ENCODE peak calls at places on chromosomes 2 and 18, in six cellular contexts. L is body of pancreas, N is OCI-LY7, K is right lobe of liver, D is tibial nerve, H is ovary. W is an unnamed sample. For H3K4me1, the result is how much of the 10 kb centered on the place peaks cover.

GRCh38 chr2:79630060-79630459 is 117.2 kb downstream of the CTNNA2 start:
- DNase-seq in D (no peak), K (no peak), H (no peak), N (no peak), L (no peak), W (no peak)

GRCh38 chr2:38107738-38108410 is 31.9 kb upstream of the CYP1B1 start:
- DNase-seq in N (no peak), K (no peak), D (no peak), H (no peak), L (no peak), W (no peak)

GRCh38 chr2:239269173-239269865 is 131.5 kb downstream of the HDAC4 start:
- DNase-seq in H (no peak), K (peak), N (no peak), L (no peak), D (no peak), W (no peak)

GRCh38 chr2:56239437-56239836 is 55.6 kb downstream of the CCDC85A start:
- DNase-seq in D (no peak), K (no peak), N (no peak), H (no peak), L (no peak), W (no peak)

GRCh38 chr2:70935468-70936164 is at the start of gene ATP6V1B1:
- DNase-seq in N (no peak), D (no peak), K (peak), H (no peak), L (peak), W (no peak)

GRCh38 chr2:220147590-220147989 is 520.2 kb downstream of the SLC4A3 start:
- DNase-seq in N (no peak), L (no peak), D (no peak), K (no peak), H (no peak), W (no peak)

GRCh38 chr2:45928946-45929345 is 277.5 kb downstream of the PRKCE start:
- DNase-seq in K (no peak), H (no peak), L (no peak), D (no peak), N (no peak), W (no peak)

GRCh38 chr2:10982931-10983701 is 71.4 kb downstream of the KCNF1 start:
- DNase-seq in N (no peak), L (no peak), H (no peak), D (no peak), K (no peak), W (no peak)

GRCh38 chr2:19774788-19775156 is 127.0 kb downstream of the TTC32 start:
- DNase-seq in N (no peak), H (no peak), D (no peak), K (no peak), L (no peak), W (no peak)

GRCh38 chr2:237097326-237097910 is 11.7 kb downstream of the COPS8 start:
- DNase-seq in D (no peak), H (no peak), K (no peak), L (no peak), N (no peak), W (no peak)

GRCh38 chr18:50034029-50034428 is 160.9 kb downstream of the MYO5B start:
- DNase-seq in D (no peak), K (no peak), L (no peak), H (no peak), N (no peak), W (no peak)

GRCh38 chr2:86788881-86789686 is 1.6 kb downstream of the CD8A start:
- DNase-seq in L (no peak), H (no peak), N (no peak), D (no peak), K (no peak), W (no peak)

GRCh38 chr18:9731380-9731779 is 23.3 kb downstream of the RAB31 start:
- DNase-seq in K (no peak), D (no peak), L (no peak), H (no peak), N (no peak), W (no peak)

GRCh38 chr18:13223341-13224148 is 5.0 kb downstream of the LDLRAD4 start:
- DNase-seq in D (no peak), H (no peak), L (no peak), N (no peak), K (no peak), W (no peak)

GRCh38 chr2:131042161-131042775 is 51.0 kb downstream of the FAM168B start:
- DNase-seq in L (no peak), H (no peak), K (no peak), D (no peak), N (no peak), W (no peak)

GRCh38 chr18:12516049-12516677 is 108.4 kb downstream of the PRELID3A start:
- DNase-seq in D (no peak), N (no peak), H (no peak), L (no peak), K (no peak), W (no peak)

GRCh38 chr2:19754907-19755306 is 146.9 kb downstream of the TTC32 start:
- DNase-seq in K (no peak), H (no peak), L (peak), D (no peak), N (no peak), W (no peak)

GRCh38 chr18:7234061-7234460 is 3.2 kb downstream of the LRRC30 start:
- DNase-seq in D (no peak), N (no peak), K (no peak), L (no peak), H (no peak), W (no peak)

GRCh38 chr2:189255711-189256110 is 76.2 kb upstream of the COL5A2 start:
- DNase-seq in N (no peak), L (no peak), H (no peak), D (no peak), K (no peak), W (no peak)

GRCh38 chr2:100427627-100428258 is 10.3 kb upstream of the CHST10 start:
- DNase-seq in L (peak), K (no peak), D (no peak), H (peak), N (peak), W (no peak)

GRCh38 chr18:31508781-31509180 is 10.8 kb downstream of the DSG2 start:
- DNase-seq in D (no peak), K (no peak), N (no peak), L (no peak), H (no peak), W (no peak)

GRCh38 chr2:149486664-149487063 is 100.9 kb downstream of the MMADHC start:
- DNase-seq in N (no peak), D (no peak), K (no peak), L (no peak), H (no peak), W (no peak)

GRCh38 chr2:191650896-191651773 is 26.8 kb upstream of the NABP1 start:
- DNase-seq in N (no peak), L (no peak), K (no peak), H (no peak), D (no peak), W (no peak)

GRCh38 chr18:79935499-79935898 is 16.0 kb downstream of the SLC66A2 start:
- DNase-seq in H (no peak), L (peak), D (no peak), N (no peak), K (peak), W (peak)

GRCh38 chr2:10949835-10950234 is 38.1 kb downstream of the KCNF1 start:
- DNase-seq in D (no peak), N (no peak), H (no peak), L (no peak), K (no peak), W (no peak)

GRCh38 chr18:51038110-51038509 is 8.1 kb downstream of the SMAD4 start:
- DNase-seq in H (no peak), L (peak), D (no peak), K (peak), N (no peak), W (no peak)

GRCh38 chr18:51037230-51037629 is 7.2 kb downstream of the SMAD4 start:
- DNase-seq in L (no peak), D (no peak), H (no peak), N (no peak), K (no peak), W (no peak)

GRCh38 chr18:51039138-51040112 is 9.4 kb downstream of the SMAD4 start:
- DNase-seq in D (no peak), L (peak), K (no peak), H (no peak), N (no peak), W (no peak)

GRCh38 chr18:51044928-51045587 is 15.0 kb downstream of the SMAD4 start:
- DNase-seq in D (no peak), H (no peak), L (no peak), N (no peak), K (no peak), W (no peak)

DNA sequence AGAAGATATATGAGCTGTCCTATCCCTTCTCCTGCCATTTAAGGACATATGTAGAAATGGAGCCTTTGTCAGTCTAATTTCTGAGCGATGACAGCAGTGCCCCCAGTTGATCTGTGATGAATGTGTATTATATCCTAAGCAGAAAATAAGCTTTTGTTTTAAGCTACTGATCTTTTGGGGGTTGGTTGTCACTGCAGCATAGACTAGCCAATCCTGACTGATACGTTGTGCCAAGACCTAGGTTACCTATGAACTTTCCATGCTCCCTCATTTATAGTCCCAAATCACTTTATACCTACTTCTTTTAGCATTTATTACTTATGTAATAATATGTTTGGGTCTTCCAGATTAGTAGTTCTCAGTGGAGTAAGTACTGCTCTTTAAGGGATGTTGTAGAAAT is 11.7 kb downstream of the SMAD4 start:
- DNase-seq in D (no peak), K (no peak), N (no peak), L (no peak), H (no peak), W (no peak)
- H3K4me1 ChIP-seq in D (under half), K (half or more), N (under half), L (half or more), H (under half), W (under half)

GRCh38 chr2:221612800-221613199 is 40.7 kb upstream of the EPHA4 start:
- DNase-seq in K (no peak), D (no peak), L (no peak), N (no peak), H (no peak), W (no peak)
- H3K4me3 ChIP-seq in K (no peak), D (no peak), L (no peak), N (no peak), H (no peak), W (no peak)

GRCh38 chr2:114005110-114005783 is 115.4 kb downstream of the ACTR3 start:
- DNase-seq in K (no peak), L (no peak), H (no peak), N (no peak), D (no peak), W (no peak)

GRCh38 chr2:113996826-113997599 is 107.1 kb downstream of the ACTR3 start:
- DNase-seq in H (no peak), L (no peak), N (peak), K (no peak), D (no peak), W (no peak)

GRCh38 chr2:114001936-114002335 is 112.0 kb downstream of the ACTR3 start:
- DNase-seq in L (no peak), H (no peak), K (no peak), D (no peak), N (no peak), W (no peak)

GRCh38 chr2:114006460-114006859 is 116.6 kb downstream of the ACTR3 start:
- DNase-seq in D (no peak), K (no peak), N (no peak), H (no peak), L (no peak), W (no peak)

GRCh38 chr2:114001152-114001551 is 111.3 kb downstream of the ACTR3 start:
- DNase-seq in L (no peak), N (no peak), D (no peak), K (no peak), H (no peak), W (no peak)
- TF ChIP-seq CTCF in L (no peak), N (no peak), D (no peak), K (no peak), H (no peak), W (no peak)

GRCh38 chr2:102313950-102314349 is 2.6 kb downstream of the IL1RL1 start:
- DNase-seq in K (no peak), H (no peak), L (no peak), N (no peak), D (no peak), W (no peak)
- H3K4me1 ChIP-seq in K (under half), H (under half), L (under half), N (under half), D (under half), W (under half)

GRCh38 chr2:121530563-121531334 is at the start of gene RNU4ATAC:
- DNase-seq in K (peak), N (peak), L (peak), D (peak), H (peak), W (peak)

GRCh38 chr2:121532894-121533293 is 2.2 kb downstream of the RNU4ATAC start:
- DNase-seq in D (no peak), H (no peak), N (no peak), L (no peak), K (no peak), W (no peak)

GRCh38 chr2:121534007-121534406 is 3.3 kb downstream of the RNU4ATAC start:
- DNase-seq in N (no peak), L (no peak), H (no peak), K (no peak), D (no peak), W (no peak)

GRCh38 chr2:121530210-121530562 is 494 bp upstream of the RNU4ATAC start:
- DNase-seq in K (peak), D (no peak), L (peak), N (no peak), H (no peak), W (peak)

GRCh38 chr2:121532347-121532766 is 1.7 kb downstream of the RNU4ATAC start:
- DNase-seq in D (no peak), N (no peak), L (no peak), H (no peak), K (no peak), W (no peak)
- H3K4me3 ChIP-seq in D (no peak), N (peak), L (no peak), H (no peak), K (no peak), W (no peak)

DNA sequence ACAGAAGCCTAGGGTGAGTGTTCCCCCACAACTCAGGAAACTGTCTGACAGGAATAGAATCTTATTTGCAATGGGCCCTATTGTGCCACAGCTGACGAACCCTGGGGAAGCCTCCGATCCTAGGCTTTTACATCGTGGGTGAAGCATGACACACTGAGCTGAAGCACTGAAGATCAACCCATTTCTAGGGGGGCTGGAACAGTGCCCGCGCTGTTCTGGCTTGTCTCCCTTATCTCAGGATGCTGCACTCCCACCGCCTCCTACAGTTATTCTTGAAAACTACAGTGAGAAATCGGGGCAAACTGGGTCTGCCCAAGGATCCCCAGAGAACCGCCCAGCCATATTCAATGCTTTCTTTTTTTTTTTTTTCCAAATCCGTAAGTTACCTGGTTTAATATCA is 41.1 kb downstream of the NETO1 start:
- DNase-seq in L (no peak), K (no peak), D (no peak), H (no peak), N (no peak), W (no peak)
- TF ChIP-seq CTCF in L (no peak), K (no peak), D (no peak), H (no peak), N (no peak), W (no peak)

W was measured in RWPE2.